ENCODE peak calls at places on chromosome 19, in ten cellular contexts. N is fibroblast of lung; F is substantia nigra; O is iris pigment epithelial cell; D is stimulated activated CD8-positive, alpha-beta memory T cell treated with anti-CD3 and anti-CD28 coated beads, Interleukin-4, amount 100 ng/mL, for 24 hours; G is activated T-cell treated with anti-CD3 and anti-CD28 coated beads for 1 hour; Q is ACHN; I is SK-MEL-5; T is GM23248; P is EL. L is an unnamed sample.

GRCh38 chr19:51944798-51945552 is 17.7 kb downstream of the ZNF613 start:
- DNase-seq in N (no peak), F (no peak), O (peak), D (no peak), G (no peak), Q (no peak), I (no peak), T (peak), P (no peak), L (no peak)

GRCh38 chr19:17616961-17617806 is 61.7 kb downstream of the COLGALT1 start:
- DNase-seq in N (no peak), F (no peak), O (peak), D (no peak), G (no peak), Q (no peak), I (peak), T (peak), P (peak), L (no peak)

GRCh38 chr19:7159105-7159933 is 89.8 kb downstream of the ZNF557 start:
- DNase-seq in N (peak), F (no peak), O (no peak), D (no peak), G (no peak), Q (no peak), I (no peak), T (peak), P (peak), L (no peak)

GRCh38 chr19:1244693-1245451 is 3.3 kb downstream of the ATP5F1D start:
- DNase-seq in N (no peak), F (no peak), O (no peak), D (no peak), G (no peak), Q (no peak), I (peak), T (peak), P (no peak), L (no peak)

GRCh38 chr19:18999896-19000620 is 33.3 kb downstream of the SUGP2 start:
- DNase-seq in N (no peak), F (no peak), O (peak), D (no peak), G (no peak), Q (no peak), I (peak), T (peak), P (no peak), L (no peak)

GRCh38 chr19:29517946-29518345 is 7.8 kb upstream of the VSTM2B start:
- DNase-seq in N (no peak), F (no peak), O (no peak), D (no peak), G (no peak), Q (no peak), I (no peak), T (no peak), P (no peak), L (no peak)

GRCh38 chr19:862529-863304 is 3.3 kb downstream of the CFD start:
- DNase-seq in N (peak), F (no peak), O (peak), D (peak), G (peak), Q (no peak), I (peak), T (peak), P (peak), L (peak)

GRCh38 chr19:11964496-11964857 is 363 bp upstream of the ZNF763 start:
- DNase-seq in N (no peak), F (peak), O (no peak), D (no peak), G (no peak), Q (no peak), I (peak), T (peak), P (no peak), L (peak)

GRCh38 chr19:50873056-50873455 is at the start of gene KLK2:
- DNase-seq in N (no peak), F (no peak), O (no peak), D (no peak), G (no peak), Q (no peak), I (no peak), T (no peak), P (no peak), L (no peak)

GRCh38 chr19:16942583-16942982 is 53.8 kb downstream of the F2RL3 start:
- DNase-seq in N (no peak), F (no peak), O (no peak), D (no peak), G (no peak), Q (no peak), I (no peak), T (no peak), P (no peak), L (no peak)

GRCh38 chr19:5961969-5962945 is 15.7 kb downstream of the RANBP3 start:
- DNase-seq in N (peak), F (no peak), O (peak), D (no peak), G (peak), Q (no peak), I (peak), T (peak), P (no peak), L (peak)

GRCh38 chr19:32896516-32897214 is 27.1 kb upstream of the SLC7A9 start:
- DNase-seq in N (peak), F (no peak), O (peak), D (no peak), G (no peak), Q (no peak), I (no peak), T (no peak), P (peak), L (no peak)

GRCh38 chr19:13133241-13133870 is 15.3 kb downstream of the NACC1 start:
- DNase-seq in N (no peak), F (no peak), O (no peak), D (no peak), G (no peak), Q (no peak), I (no peak), T (no peak), P (no peak), L (no peak)

GRCh38 chr19:13864513-13865242 is 12.3 kb upstream of the NANOS3 start:
- DNase-seq in N (no peak), F (no peak), O (no peak), D (no peak), G (no peak), Q (no peak), I (no peak), T (no peak), P (no peak), L (no peak)

GRCh38 chr19:4093643-4094175 is 27.0 kb upstream of the ZBTB7A start:
- DNase-seq in N (no peak), F (no peak), O (no peak), D (no peak), G (no peak), Q (no peak), I (no peak), T (no peak), P (no peak), L (no peak)

GRCh38 chr19:55265173-55265572 is 6.4 kb upstream of the PPP6R1 start:
- DNase-seq in N (no peak), F (no peak), O (no peak), D (no peak), G (no peak), Q (no peak), I (no peak), T (no peak), P (no peak), L (no peak)

GRCh38 chr19:18610556-18611326 is 1.9 kb upstream of the TMEM59L start:
- DNase-seq in N (no peak), F (no peak), O (no peak), D (no peak), G (no peak), Q (no peak), I (no peak), T (no peak), P (no peak), L (no peak)

GRCh38 chr19:30545752-30546151 is 173.6 kb downstream of the ZNF536 start:
- DNase-seq in N (no peak), F (no peak), O (no peak), D (no peak), G (no peak), Q (no peak), I (no peak), T (no peak), P (no peak), L (no peak)

GRCh38 chr19:48752511-48753365 is at the start of gene FUT1:
- DNase-seq in N (peak), F (no peak), O (peak), D (no peak), G (no peak), Q (peak), I (no peak), T (peak), P (peak), L (peak)

GRCh38 chr19:13790354-13790753 is 4.9 kb upstream of the ZSWIM4 start:
- DNase-seq in N (peak), F (no peak), O (peak), D (no peak), G (no peak), Q (no peak), I (no peak), T (no peak), P (no peak), L (no peak)

GRCh38 chr19:3670796-3671679 is 29.2 kb downstream of the PIP5K1C start:
- DNase-seq in N (peak), F (no peak), O (peak), D (peak), G (no peak), Q (no peak), I (no peak), T (peak), P (peak), L (peak)

GRCh38 chr19:52248256-52248655 is 21.1 kb upstream of the ZNF766 start:
- DNase-seq in N (peak), F (no peak), O (peak), D (peak), G (peak), Q (peak), I (peak), T (peak), P (peak), L (peak)

GRCh38 chr19:48444933-48445194 is 919 bp upstream of the GRWD1 start:
- DNase-seq in N (no peak), F (no peak), O (no peak), D (no peak), G (no peak), Q (no peak), I (no peak), T (peak), P (peak), L (no peak)

GRCh38 chr19:14088634-14089411 is 1.7 kb downstream of the SAMD1 start:
- DNase-seq in N (no peak), F (no peak), O (no peak), D (no peak), G (no peak), Q (no peak), I (no peak), T (no peak), P (no peak), L (no peak)

GRCh38 chr19:45819769-45820168 is 4.7 kb upstream of the RSPH6A start:
- DNase-seq in N (no peak), F (no peak), O (no peak), D (no peak), G (no peak), Q (no peak), I (no peak), T (no peak), P (no peak), L (no peak)

GRCh38 chr19:14550201-14550754 is 20.9 kb downstream of the TECR start:
- DNase-seq in N (peak), F (no peak), O (peak), D (no peak), G (no peak), Q (no peak), I (no peak), T (no peak), P (no peak), L (no peak)

L was measured in stimulated activated CD4-positive, alpha-beta T cell treated with anti-CD3 and anti-CD28 coated beads, Interleukin-4, amount 100 ng/mL, for 1 hour.